ENCODE peak calls at places on chromosome 1, in ten cellular contexts. One of them, this sample, is unnamed.

GRCh38 chr1:172421974-172422604 is 1.6 kb downstream of the C1orf105 start:
- DNase-seq in uterus: no peak
- DNase-seq in NB4: no peak
- DNase-seq in sigmoid colon: no peak
- DNase-seq in esophagus squamous epithelium: no peak
- DNase-seq in A549: no peak
- DNase-seq in testis: no peak
- DNase-seq in endothelial cell of umbilical vein: no peak
- DNase-seq in suprapubic skin: no peak
- DNase-seq in ovary: no peak
- DNase-seq in this sample: no peak

GRCh38 chr1:113976609-113977278 is 2.5 kb upstream of the OLFML3 start:
- DNase-seq in uterus: peak; percentile 50
- DNase-seq in NB4: peak; percentile 75
- DNase-seq in sigmoid colon: no peak
- DNase-seq in esophagus squamous epithelium: no peak
- DNase-seq in A549: peak; percentile 12
- DNase-seq in testis: peak; percentile 23
- DNase-seq in endothelial cell of umbilical vein: peak; percentile 68
- DNase-seq in suprapubic skin: no peak
- DNase-seq in ovary: peak; percentile 46
- DNase-seq in this sample: peak; percentile 9

GRCh38 chr1:169999357-169999756 is 75.1 kb downstream of the KIFAP3 start:
- DNase-seq in uterus: peak; percentile 26
- DNase-seq in NB4: no peak
- DNase-seq in sigmoid colon: no peak
- DNase-seq in esophagus squamous epithelium: no peak
- DNase-seq in A549: no peak
- DNase-seq in testis: no peak
- DNase-seq in endothelial cell of umbilical vein: peak; percentile 64
- DNase-seq in suprapubic skin: no peak
- DNase-seq in ovary: no peak
- DNase-seq in this sample: no peak

GRCh38 chr1:228037401-228038386 is 30.9 kb downstream of the WNT3A start:
- DNase-seq in uterus: no peak
- DNase-seq in NB4: no peak
- DNase-seq in sigmoid colon: peak; percentile 57
- DNase-seq in esophagus squamous epithelium: no peak
- DNase-seq in A549: no peak
- DNase-seq in testis: no peak
- DNase-seq in endothelial cell of umbilical vein: peak; percentile 6
- DNase-seq in suprapubic skin: peak; percentile 53
- DNase-seq in ovary: no peak
- DNase-seq in this sample: no peak

GRCh38 chr1:232996143-232996542 is 45.7 kb downstream of the NTPCR start:
- DNase-seq in uterus: no peak
- DNase-seq in NB4: no peak
- DNase-seq in sigmoid colon: no peak
- DNase-seq in esophagus squamous epithelium: no peak
- DNase-seq in A549: no peak
- DNase-seq in testis: no peak
- DNase-seq in endothelial cell of umbilical vein: no peak
- DNase-seq in suprapubic skin: no peak
- DNase-seq in ovary: no peak
- DNase-seq in this sample: no peak

GRCh38 chr1:209512821-209513220 is 70.7 kb upstream of the CAMK1G start:
- DNase-seq in uterus: no peak
- DNase-seq in NB4: no peak
- DNase-seq in sigmoid colon: no peak
- DNase-seq in esophagus squamous epithelium: no peak
- DNase-seq in A549: no peak
- DNase-seq in testis: no peak
- DNase-seq in endothelial cell of umbilical vein: no peak
- DNase-seq in suprapubic skin: no peak
- DNase-seq in ovary: no peak
- DNase-seq in this sample: no peak

GRCh38 chr1:205543351-205544305 is 39.2 kb downstream of the CDK18 start:
- DNase-seq in uterus: peak; percentile 80
- DNase-seq in NB4: peak; percentile 52
- DNase-seq in sigmoid colon: peak; percentile 84
- DNase-seq in esophagus squamous epithelium: no peak
- DNase-seq in A549: no peak
- DNase-seq in testis: peak; percentile 71
- DNase-seq in endothelial cell of umbilical vein: peak; percentile 95
- DNase-seq in suprapubic skin: peak; percentile 87
- DNase-seq in ovary: peak; percentile 77
- DNase-seq in this sample: no peak

GRCh38 chr1:108961198-108961597 is 2.1 kb downstream of the CLCC1 start:
- DNase-seq in uterus: no peak
- DNase-seq in NB4: no peak
- DNase-seq in sigmoid colon: no peak
- DNase-seq in esophagus squamous epithelium: no peak
- DNase-seq in A549: no peak
- DNase-seq in testis: no peak
- DNase-seq in endothelial cell of umbilical vein: no peak
- DNase-seq in suprapubic skin: no peak
- DNase-seq in ovary: no peak
- DNase-seq in this sample: no peak

GRCh38 chr1:4767308-4767707 is 112.9 kb downstream of the AJAP1 start:
- DNase-seq in uterus: no peak
- DNase-seq in NB4: no peak
- DNase-seq in sigmoid colon: no peak
- DNase-seq in esophagus squamous epithelium: no peak
- DNase-seq in A549: no peak
- DNase-seq in testis: no peak
- DNase-seq in endothelial cell of umbilical vein: no peak
- DNase-seq in suprapubic skin: no peak
- DNase-seq in ovary: no peak
- DNase-seq in this sample: no peak

GRCh38 chr1:241902376-241903067 is 54.5 kb downstream of the EXO1 start:
- DNase-seq in uterus: no peak
- DNase-seq in NB4: no peak
- DNase-seq in sigmoid colon: no peak
- DNase-seq in esophagus squamous epithelium: no peak
- DNase-seq in A549: no peak
- DNase-seq in testis: no peak
- DNase-seq in endothelial cell of umbilical vein: no peak
- DNase-seq in suprapubic skin: no peak
- DNase-seq in ovary: no peak
- DNase-seq in this sample: no peak

GRCh38 chr1:239125027-239125426 is 261.3 kb upstream of the CHRM3 start:
- DNase-seq in uterus: no peak
- DNase-seq in NB4: no peak
- DNase-seq in sigmoid colon: no peak
- DNase-seq in esophagus squamous epithelium: no peak
- DNase-seq in A549: no peak
- DNase-seq in testis: no peak
- DNase-seq in endothelial cell of umbilical vein: no peak
- DNase-seq in suprapubic skin: no peak
- DNase-seq in ovary: no peak
- DNase-seq in this sample: no peak

GRCh38 chr1:43834280-43835140 is 99.1 kb upstream of the ARTN start:
- DNase-seq in uterus: no peak
- DNase-seq in NB4: peak; percentile 92
- DNase-seq in sigmoid colon: no peak
- DNase-seq in esophagus squamous epithelium: no peak
- DNase-seq in A549: no peak
- DNase-seq in testis: no peak
- DNase-seq in endothelial cell of umbilical vein: peak; percentile 13
- DNase-seq in suprapubic skin: no peak
- DNase-seq in ovary: no peak
- DNase-seq in this sample: no peak

GRCh38 chr1:2810281-2810680 is 8.8 kb upstream of the TTC34 start:
- DNase-seq in uterus: no peak
- DNase-seq in NB4: no peak
- DNase-seq in sigmoid colon: no peak
- DNase-seq in esophagus squamous epithelium: no peak
- DNase-seq in A549: no peak
- DNase-seq in testis: no peak
- DNase-seq in endothelial cell of umbilical vein: no peak
- DNase-seq in suprapubic skin: no peak
- DNase-seq in ovary: no peak
- DNase-seq in this sample: no peak

GRCh38 chr1:209797978-209798639 is 7.8 kb downstream of the IRF6 start:
- DNase-seq in uterus: no peak
- DNase-seq in NB4: peak; percentile 37
- DNase-seq in sigmoid colon: no peak
- DNase-seq in esophagus squamous epithelium: no peak
- DNase-seq in A549: no peak
- DNase-seq in testis: no peak
- DNase-seq in endothelial cell of umbilical vein: no peak
- DNase-seq in suprapubic skin: no peak
- DNase-seq in ovary: no peak
- DNase-seq in this sample: no peak

GRCh38 chr1:246527402-246528088 is 20.5 kb upstream of the SMYD3 start:
- DNase-seq in uterus: no peak
- DNase-seq in NB4: peak; percentile 67
- DNase-seq in sigmoid colon: no peak
- DNase-seq in esophagus squamous epithelium: no peak
- DNase-seq in A549: no peak
- DNase-seq in testis: no peak
- DNase-seq in endothelial cell of umbilical vein: no peak
- DNase-seq in suprapubic skin: no peak
- DNase-seq in ovary: no peak
- DNase-seq in this sample: no peak

GRCh38 chr1:73868824-73869223 is 329.2 kb downstream of the LRRIQ3 start:
- DNase-seq in uterus: no peak
- DNase-seq in NB4: no peak
- DNase-seq in sigmoid colon: no peak
- DNase-seq in esophagus squamous epithelium: no peak
- DNase-seq in A549: no peak
- DNase-seq in testis: no peak
- DNase-seq in endothelial cell of umbilical vein: no peak
- DNase-seq in suprapubic skin: no peak
- DNase-seq in ovary: no peak
- DNase-seq in this sample: no peak

GRCh38 chr1:175208773-175209492 is 16.4 kb upstream of the KIAA0040 start:
- DNase-seq in uterus: no peak
- DNase-seq in NB4: peak; percentile 60
- DNase-seq in sigmoid colon: no peak
- DNase-seq in esophagus squamous epithelium: no peak
- DNase-seq in A549: no peak
- DNase-seq in testis: no peak
- DNase-seq in endothelial cell of umbilical vein: no peak
- DNase-seq in suprapubic skin: no peak
- DNase-seq in ovary: no peak
- DNase-seq in this sample: peak; percentile 73

GRCh38 chr1:33127001-33127823 is 46.3 kb downstream of the AZIN2 start:
- DNase-seq in uterus: peak; percentile 99
- DNase-seq in NB4: peak; percentile 99
- DNase-seq in sigmoid colon: peak; percentile 99
- DNase-seq in esophagus squamous epithelium: peak; percentile 97
- DNase-seq in A549: peak; percentile 94
- DNase-seq in testis: peak; percentile 99
- DNase-seq in endothelial cell of umbilical vein: peak; percentile 99
- DNase-seq in suprapubic skin: peak; percentile 99
- DNase-seq in ovary: peak; percentile 99
- DNase-seq in this sample: peak; percentile 99
- TF ChIP-seq POLR2A in uterus: peak; percentile 34
- TF ChIP-seq POLR2A in NB4: peak; percentile 88
- TF ChIP-seq POLR2A in sigmoid colon: no peak
- TF ChIP-seq POLR2A in esophagus squamous epithelium: no peak
- TF ChIP-seq POLR2A in A549: peak; percentile 66
- TF ChIP-seq POLR2A in testis: peak; percentile 40
- TF ChIP-seq POLR2A in endothelial cell of umbilical vein: peak; percentile 96
- TF ChIP-seq POLR2A in suprapubic skin: peak; percentile 56
- TF ChIP-seq POLR2A in ovary: peak; percentile 35
- TF ChIP-seq POLR2A in this sample: peak; percentile 93

GRCh38 chr1:150976879-150977694 is 2.5 kb upstream of the CERS2 start:
- DNase-seq in uterus: peak; percentile 68
- DNase-seq in NB4: peak; percentile 96
- DNase-seq in sigmoid colon: peak; percentile 92
- DNase-seq in esophagus squamous epithelium: peak; percentile 36
- DNase-seq in A549: peak; percentile 96
- DNase-seq in testis: peak; percentile 81
- DNase-seq in endothelial cell of umbilical vein: peak; percentile 80
- DNase-seq in suprapubic skin: peak; percentile 88
- DNase-seq in ovary: peak; percentile 49
- DNase-seq in this sample: peak; percentile 90

GRCh38 chr1:150979723-150980056 is 2.4 kb upstream of the ANXA9 start:
- DNase-seq in uterus: no peak
- DNase-seq in NB4: no peak
- DNase-seq in sigmoid colon: no peak
- DNase-seq in esophagus squamous epithelium: no peak
- DNase-seq in A549: no peak
- DNase-seq in testis: no peak
- DNase-seq in endothelial cell of umbilical vein: no peak
- DNase-seq in suprapubic skin: no peak
- DNase-seq in ovary: no peak
- DNase-seq in this sample: no peak

GRCh38 chr1:150981177-150981804 is 801 bp upstream of the ANXA9 start:
- DNase-seq in uterus: peak; percentile 44
- DNase-seq in NB4: peak; percentile 59
- DNase-seq in sigmoid colon: no peak
- DNase-seq in esophagus squamous epithelium: no peak
- DNase-seq in A549: no peak
- DNase-seq in testis: no peak
- DNase-seq in endothelial cell of umbilical vein: no peak
- DNase-seq in suprapubic skin: no peak
- DNase-seq in ovary: no peak
- DNase-seq in this sample: no peak

GRCh38 chr1:150979007-150979722 is 2.9 kb upstream of the ANXA9 start:
- DNase-seq in uterus: peak; percentile 94
- DNase-seq in NB4: peak; percentile 88
- DNase-seq in sigmoid colon: peak; percentile 93
- DNase-seq in esophagus squamous epithelium: no peak
- DNase-seq in A549: peak; percentile 93
- DNase-seq in testis: peak; percentile 96
- DNase-seq in endothelial cell of umbilical vein: peak; percentile 91
- DNase-seq in suprapubic skin: peak; percentile 92
- DNase-seq in ovary: peak; percentile 91
- DNase-seq in this sample: peak; percentile 95

GRCh38 chr1:150981805-150982712 is at the start of gene ANXA9:
- DNase-seq in uterus: peak; percentile 74
- DNase-seq in NB4: peak; percentile 63
- DNase-seq in sigmoid colon: no peak
- DNase-seq in esophagus squamous epithelium: no peak
- DNase-seq in A549: no peak
- DNase-seq in testis: peak; percentile 89
- DNase-seq in endothelial cell of umbilical vein: no peak
- DNase-seq in suprapubic skin: no peak
- DNase-seq in ovary: no peak
- DNase-seq in this sample: peak; percentile 68
- TF ChIP-seq POLR2A in uterus: no peak
- TF ChIP-seq POLR2A in NB4: no peak
- TF ChIP-seq POLR2A in sigmoid colon: no peak
- TF ChIP-seq POLR2A in esophagus squamous epithelium: no peak
- TF ChIP-seq POLR2A in A549: no peak
- TF ChIP-seq POLR2A in testis: no peak
- TF ChIP-seq POLR2A in endothelial cell of umbilical vein: no peak
- TF ChIP-seq POLR2A in suprapubic skin: no peak
- TF ChIP-seq POLR2A in ovary: no peak
- TF ChIP-seq POLR2A in this sample: no peak

GRCh38 chr1:27154991-27155781 is at the start of gene SLC9A1:
- DNase-seq in uterus: peak; percentile 96
- DNase-seq in NB4: peak; percentile 93
- DNase-seq in sigmoid colon: peak; percentile 98
- DNase-seq in esophagus squamous epithelium: peak; percentile 84
- DNase-seq in A549: peak; percentile 60
- DNase-seq in testis: peak; percentile 96
- DNase-seq in endothelial cell of umbilical vein: peak; percentile 95
- DNase-seq in suprapubic skin: peak; percentile 97
- DNase-seq in ovary: peak; percentile 96
- DNase-seq in this sample: peak; percentile 96
- TF ChIP-seq POLR2A in uterus: peak; percentile 99
- TF ChIP-seq POLR2A in NB4: peak; percentile 98
- TF ChIP-seq POLR2A in sigmoid colon: peak; percentile 91
- TF ChIP-seq POLR2A in esophagus squamous epithelium: no peak
- TF ChIP-seq POLR2A in A549: peak; percentile 97
- TF ChIP-seq POLR2A in testis: peak; percentile 83
- TF ChIP-seq POLR2A in endothelial cell of umbilical vein: peak; percentile 100
- TF ChIP-seq POLR2A in suprapubic skin: peak; percentile 99
- TF ChIP-seq POLR2A in ovary: peak; percentile 100
- TF ChIP-seq POLR2A in this sample: peak; percentile 99

GRCh38 chr1:24018611-24019580 is 38.8 kb upstream of the SRSF10 start:
- DNase-seq in uterus: peak; percentile 99
- DNase-seq in NB4: no peak
- DNase-seq in sigmoid colon: peak; percentile 99
- DNase-seq in esophagus squamous epithelium: peak; percentile 10
- DNase-seq in A549: peak; percentile 90
- DNase-seq in testis: peak; percentile 98
- DNase-seq in endothelial cell of umbilical vein: peak; percentile 100
- DNase-seq in suprapubic skin: peak; percentile 96
- DNase-seq in ovary: peak; percentile 99
- DNase-seq in this sample: no peak
- TF ChIP-seq POLR2A in uterus: peak; percentile 19
- TF ChIP-seq POLR2A in NB4: no peak
- TF ChIP-seq POLR2A in sigmoid colon: no peak
- TF ChIP-seq POLR2A in esophagus squamous epithelium: no peak
- TF ChIP-seq POLR2A in A549: no peak
- TF ChIP-seq POLR2A in testis: no peak
- TF ChIP-seq POLR2A in endothelial cell of umbilical vein: no peak
- TF ChIP-seq POLR2A in suprapubic skin: no peak
- TF ChIP-seq POLR2A in ovary: no peak
- TF ChIP-seq POLR2A in this sample: no peak

This sample was measured in erythroblast.